ENCODE peak calls at places on chromosome 19, in five cellular contexts. E, K, M, I and J are unnamed samples.

GRCh38 chr19:52398091-52398461 is 427 bp downstream of the ZNF528 start:
- DNase-seq in I (no peak), M (no peak), K (no peak), E (no peak), J (peak)

GRCh38 chr19:13842294-13843103 is 34.4 kb upstream of the NANOS3 start:
- DNase-seq in M (peak), I (peak), E (peak), K (peak), J (no peak)

GRCh38 chr19:12095111-12095790 is 30.7 kb downstream of the ZNF844 start:
- DNase-seq in I (no peak), E (no peak), M (no peak), K (no peak), J (no peak)

GRCh38 chr19:6039541-6040225 is 61.7 kb upstream of the RANBP3 start:
- DNase-seq in K (peak), E (no peak), M (no peak), I (no peak), J (no peak)

GRCh38 chr19:2391118-2391725 is 31.2 kb downstream of the TMPRSS9 start:
- DNase-seq in K (peak), M (peak), E (no peak), I (peak), J (no peak)

GRCh38 chr19:53294786-53295441 is 27.4 kb upstream of the VN1R4 start:
- DNase-seq in M (no peak), I (no peak), K (no peak), E (no peak), J (no peak)

GRCh38 chr19:1004204-1004802 is 4.1 kb downstream of the GRIN3B start:
- DNase-seq in K (no peak), I (no peak), E (no peak), M (no peak), J (peak)

GRCh38 chr19:6242677-6243076 is 37.1 kb downstream of the MLLT1 start:
- DNase-seq in E (no peak), I (no peak), K (no peak), M (no peak), J (no peak)

GRCh38 chr19:962683-963385 is 21.3 kb upstream of the WDR18 start:
- DNase-seq in M (no peak), E (no peak), I (no peak), K (no peak), J (no peak)

GRCh38 chr19:35030257-35031071 is at the start of gene SCN1B:
- DNase-seq in E (peak), M (no peak), K (peak), I (no peak), J (peak)

GRCh38 chr19:13150919-13151604 is 851 bp downstream of the IER2 start:
- DNase-seq in M (peak), E (peak), I (no peak), K (no peak), J (no peak)

GRCh38 chr19:2416321-2417097 is 10.9 kb downstream of the TIMM13 start:
- DNase-seq in K (no peak), I (no peak), M (no peak), E (no peak), J (no peak)

GRCh38 chr19:10193666-10194499 is 870 bp downstream of the DNMT1 start:
- DNase-seq in I (no peak), K (peak), E (no peak), M (peak), J (peak)

GRCh38 chr19:45473366-45474190 is 5.8 kb downstream of the FOSB start:
- DNase-seq in K (no peak), I (no peak), M (no peak), E (no peak), J (no peak)

GRCh38 chr19:3146677-3147100 is 10.9 kb downstream of the GNA15 start:
- DNase-seq in M (no peak), I (no peak), K (no peak), E (no peak), J (peak)

GRCh38 chr19:3570619-3571018 is 2.1 kb upstream of the HMG20B start:
- DNase-seq in E (no peak), I (no peak), M (no peak), K (no peak), J (no peak)

GRCh38 chr19:40366697-40367561 is 18.4 kb downstream of the PLD3 start:
- DNase-seq in E (peak), M (no peak), I (no peak), K (no peak), J (peak)

GRCh38 chr19:3358919-3359849 is 7.2 kb upstream of the NFIC start:
- DNase-seq in E (no peak), I (peak), K (peak), M (no peak), J (peak)

GRCh38 chr19:13073263-13073662 is 29.4 kb downstream of the LYL1 start:
- DNase-seq in I (no peak), K (no peak), M (no peak), E (no peak), J (no peak)

GRCh38 chr19:1173845-1174809 is at the start of gene SBNO2:
- DNase-seq in E (peak), M (peak), K (peak), I (peak), J (peak)

GRCh38 chr19:54158812-54159351 is 639 bp downstream of the LENG1 start:
- DNase-seq in K (no peak), M (no peak), I (no peak), E (no peak), J (no peak)

GRCh38 chr19:46756544-46756888 is 10.3 kb upstream of the STRN4 start:
- DNase-seq in M (no peak), E (no peak), I (no peak), K (no peak), J (no peak)

GRCh38 chr19:38245826-38246498 is 10.2 kb downstream of the PPP1R14A start:
- DNase-seq in M (no peak), I (no peak), K (no peak), E (no peak), J (no peak)

GRCh38 chr19:29563688-29564087 is 37.9 kb downstream of the VSTM2B start:
- DNase-seq in E (no peak), K (no peak), M (no peak), I (no peak), J (no peak)

GRCh38 chr19:8611890-8612806 is 1.6 kb upstream of the ADAMTS10 start:
- DNase-seq in M (peak), E (no peak), K (no peak), I (no peak), J (no peak)

GRCh38 chr19:41578886-41579285 is 2.9 kb downstream of the CEACAM21 start:
- DNase-seq in K (no peak), M (no peak), I (no peak), E (no peak), J (no peak)

GRCh38 chr19:51546650-51547396 is 15.4 kb upstream of the SIGLEC6 start:
- DNase-seq in I (peak), K (no peak), E (no peak), M (no peak), J (no peak)

GRCh38 chr19:50557009-50557613 is 11.1 kb downstream of the LRRC4B start:
- DNase-seq in E (peak), I (no peak), K (no peak), M (no peak), J (no peak)

GRCh38 chr19:38004100-38004504 is 97.1 kb downstream of the SIPA1L3 start:
- DNase-seq in M (no peak), E (no peak), I (no peak), K (no peak), J (no peak)

GRCh38 chr19:1561236-1561842 is 6.8 kb downstream of the MEX3D start:
- DNase-seq in M (no peak), E (no peak), K (no peak), I (no peak), J (no peak)

GRCh38 chr19:14138576-14139265 is 2.3 kb upstream of the ASF1B start:
- DNase-seq in I (no peak), M (no peak), E (no peak), K (no peak), J (no peak)

GRCh38 chr19:52226652-52227051 is 36.8 kb downstream of the PPP2R1A start:
- DNase-seq in K (no peak), I (no peak), E (no peak), M (no peak), J (no peak)

GRCh38 chr19:29672933-29673336 is 7.7 kb downstream of the PLEKHF1 start:
- DNase-seq in I (no peak), M (no peak), K (no peak), E (no peak), J (no peak)

GRCh38 chr19:3604987-3605343 is 1.7 kb downstream of the TBXA2R start:
- DNase-seq in I (no peak), E (no peak), K (no peak), M (no peak), J (no peak)